ENCODE peak calls at places on chromosomes 12 and 14, in nine cellular contexts. One of them, this sample, is unnamed.

GRCh38 chr12:57216931-57217871 is 607 bp downstream of the NXPH4 start:
- DNase-seq in T47D: no peak
- DNase-seq in cardiac fibroblast: peak; percentile 40
- DNase-seq in hippocampal formation: no peak
- DNase-seq in T-helper 17 cell: no peak
- DNase-seq in activated CD4-positive, alpha-beta T cell treated with anti-CD3 and anti-CD28 coated beads for 4 hours: no peak
- DNase-seq in stimulated activated CD4-positive, alpha-beta T cell treated with anti-CD3 and anti-CD28 coated beads, Interleukin-4, amount 100 ng/mL, for 48 hours: no peak
- DNase-seq in astrocyte of the hippocampus: no peak
- DNase-seq in astrocyte of the spinal cord: no peak
- DNase-seq in this sample: peak; percentile 59

GRCh38 chr14:105554022-105554421 is 27.6 kb downstream of the TMEM121 start:
- DNase-seq in astrocyte of the hippocampus: no peak
- DNase-seq in hippocampal formation: no peak
- DNase-seq in astrocyte of the spinal cord: no peak
- DNase-seq in T47D: no peak
- DNase-seq in activated CD4-positive, alpha-beta T cell treated with anti-CD3 and anti-CD28 coated beads for 4 hours: no peak
- DNase-seq in T-helper 17 cell: no peak
- DNase-seq in cardiac fibroblast: no peak
- DNase-seq in stimulated activated CD4-positive, alpha-beta T cell treated with anti-CD3 and anti-CD28 coated beads, Interleukin-4, amount 100 ng/mL, for 48 hours: no peak
- DNase-seq in this sample: no peak

GRCh38 chr12:46921754-46922113 is 95.9 kb upstream of the SLC38A4 start:
- DNase-seq in T47D: no peak
- DNase-seq in stimulated activated CD4-positive, alpha-beta T cell treated with anti-CD3 and anti-CD28 coated beads, Interleukin-4, amount 100 ng/mL, for 48 hours: no peak
- DNase-seq in hippocampal formation: no peak
- DNase-seq in cardiac fibroblast: peak; percentile 75
- DNase-seq in T-helper 17 cell: no peak
- DNase-seq in astrocyte of the spinal cord: no peak
- DNase-seq in astrocyte of the hippocampus: no peak
- DNase-seq in activated CD4-positive, alpha-beta T cell treated with anti-CD3 and anti-CD28 coated beads for 4 hours: no peak
- DNase-seq in this sample: no peak

GRCh38 chr12:32773686-32774085 is 18.0 kb upstream of the YARS2 start:
- DNase-seq in astrocyte of the spinal cord: no peak
- DNase-seq in T47D: no peak
- DNase-seq in activated CD4-positive, alpha-beta T cell treated with anti-CD3 and anti-CD28 coated beads for 4 hours: no peak
- DNase-seq in hippocampal formation: no peak
- DNase-seq in T-helper 17 cell: no peak
- DNase-seq in stimulated activated CD4-positive, alpha-beta T cell treated with anti-CD3 and anti-CD28 coated beads, Interleukin-4, amount 100 ng/mL, for 48 hours: no peak
- DNase-seq in cardiac fibroblast: no peak
- DNase-seq in astrocyte of the hippocampus: no peak
- DNase-seq in this sample: no peak

GRCh38 chr12:4771172-4771959 is 51.2 kb downstream of the GALNT8 start:
- DNase-seq in stimulated activated CD4-positive, alpha-beta T cell treated with anti-CD3 and anti-CD28 coated beads, Interleukin-4, amount 100 ng/mL, for 48 hours: no peak
- DNase-seq in T-helper 17 cell: no peak
- DNase-seq in astrocyte of the spinal cord: no peak
- DNase-seq in cardiac fibroblast: no peak
- DNase-seq in astrocyte of the hippocampus: no peak
- DNase-seq in T47D: no peak
- DNase-seq in activated CD4-positive, alpha-beta T cell treated with anti-CD3 and anti-CD28 coated beads for 4 hours: no peak
- DNase-seq in hippocampal formation: no peak
- DNase-seq in this sample: no peak

GRCh38 chr12:8953773-8954402 is 4.4 kb upstream of the M6PR start:
- DNase-seq in activated CD4-positive, alpha-beta T cell treated with anti-CD3 and anti-CD28 coated beads for 4 hours: peak; percentile 49
- DNase-seq in cardiac fibroblast: no peak
- DNase-seq in stimulated activated CD4-positive, alpha-beta T cell treated with anti-CD3 and anti-CD28 coated beads, Interleukin-4, amount 100 ng/mL, for 48 hours: peak; percentile 41
- DNase-seq in astrocyte of the spinal cord: no peak
- DNase-seq in astrocyte of the hippocampus: no peak
- DNase-seq in T-helper 17 cell: peak; percentile 40
- DNase-seq in T47D: no peak
- DNase-seq in hippocampal formation: no peak
- DNase-seq in this sample: no peak

GRCh38 chr14:100660498-100661339 is 66.0 kb upstream of the DLK1 start:
- DNase-seq in cardiac fibroblast: no peak
- DNase-seq in astrocyte of the hippocampus: no peak
- DNase-seq in stimulated activated CD4-positive, alpha-beta T cell treated with anti-CD3 and anti-CD28 coated beads, Interleukin-4, amount 100 ng/mL, for 48 hours: no peak
- DNase-seq in astrocyte of the spinal cord: no peak
- DNase-seq in activated CD4-positive, alpha-beta T cell treated with anti-CD3 and anti-CD28 coated beads for 4 hours: no peak
- DNase-seq in T47D: no peak
- DNase-seq in hippocampal formation: no peak
- DNase-seq in T-helper 17 cell: no peak
- DNase-seq in this sample: no peak

GRCh38 chr12:481422-481821 is 21.7 kb downstream of the B4GALNT3 start:
- DNase-seq in activated CD4-positive, alpha-beta T cell treated with anti-CD3 and anti-CD28 coated beads for 4 hours: no peak
- DNase-seq in cardiac fibroblast: peak; percentile 61
- DNase-seq in astrocyte of the spinal cord: peak; percentile 75
- DNase-seq in T47D: no peak
- DNase-seq in T-helper 17 cell: no peak
- DNase-seq in stimulated activated CD4-positive, alpha-beta T cell treated with anti-CD3 and anti-CD28 coated beads, Interleukin-4, amount 100 ng/mL, for 48 hours: no peak
- DNase-seq in hippocampal formation: no peak
- DNase-seq in astrocyte of the hippocampus: peak; percentile 80
- DNase-seq in this sample: peak; percentile 68

GRCh38 chr12:89999699-90000505 is 291.3 kb upstream of the ATP2B1 start:
- DNase-seq in astrocyte of the hippocampus: peak; percentile 25
- DNase-seq in astrocyte of the spinal cord: peak; percentile 30
- DNase-seq in T-helper 17 cell: no peak
- DNase-seq in activated CD4-positive, alpha-beta T cell treated with anti-CD3 and anti-CD28 coated beads for 4 hours: no peak
- DNase-seq in stimulated activated CD4-positive, alpha-beta T cell treated with anti-CD3 and anti-CD28 coated beads, Interleukin-4, amount 100 ng/mL, for 48 hours: no peak
- DNase-seq in cardiac fibroblast: no peak
- DNase-seq in T47D: no peak
- DNase-seq in hippocampal formation: no peak
- DNase-seq in this sample: peak; percentile 59

GRCh38 chr12:2752676-2753371 is 41.9 kb upstream of the FKBP4 start:
- DNase-seq in activated CD4-positive, alpha-beta T cell treated with anti-CD3 and anti-CD28 coated beads for 4 hours: peak; percentile 66
- DNase-seq in stimulated activated CD4-positive, alpha-beta T cell treated with anti-CD3 and anti-CD28 coated beads, Interleukin-4, amount 100 ng/mL, for 48 hours: peak; percentile 69
- DNase-seq in astrocyte of the spinal cord: peak; percentile 68
- DNase-seq in cardiac fibroblast: peak; percentile 76
- DNase-seq in T-helper 17 cell: peak; percentile 62
- DNase-seq in hippocampal formation: peak; percentile 63
- DNase-seq in astrocyte of the hippocampus: peak; percentile 92
- DNase-seq in T47D: peak; percentile 84
- DNase-seq in this sample: peak; percentile 70

GRCh38 chr12:5259523-5259922 is 172.4 kb upstream of the NTF3 start:
- DNase-seq in T-helper 17 cell: no peak
- DNase-seq in stimulated activated CD4-positive, alpha-beta T cell treated with anti-CD3 and anti-CD28 coated beads, Interleukin-4, amount 100 ng/mL, for 48 hours: no peak
- DNase-seq in cardiac fibroblast: no peak
- DNase-seq in activated CD4-positive, alpha-beta T cell treated with anti-CD3 and anti-CD28 coated beads for 4 hours: no peak
- DNase-seq in astrocyte of the hippocampus: peak; percentile 78
- DNase-seq in T47D: no peak
- DNase-seq in hippocampal formation: no peak
- DNase-seq in astrocyte of the spinal cord: peak; percentile 33
- DNase-seq in this sample: peak; percentile 95

GRCh38 chr12:101772019-101772774 is 32.9 kb upstream of the SYCP3 start:
- DNase-seq in T47D: no peak
- DNase-seq in hippocampal formation: no peak
- DNase-seq in T-helper 17 cell: no peak
- DNase-seq in astrocyte of the spinal cord: no peak
- DNase-seq in activated CD4-positive, alpha-beta T cell treated with anti-CD3 and anti-CD28 coated beads for 4 hours: no peak
- DNase-seq in cardiac fibroblast: no peak
- DNase-seq in astrocyte of the hippocampus: no peak
- DNase-seq in stimulated activated CD4-positive, alpha-beta T cell treated with anti-CD3 and anti-CD28 coated beads, Interleukin-4, amount 100 ng/mL, for 48 hours: no peak
- DNase-seq in this sample: no peak

GRCh38 chr14:95536036-95536577 is 1.3 kb downstream of the GLRX5 start:
- DNase-seq in astrocyte of the hippocampus: no peak
- DNase-seq in stimulated activated CD4-positive, alpha-beta T cell treated with anti-CD3 and anti-CD28 coated beads, Interleukin-4, amount 100 ng/mL, for 48 hours: no peak
- DNase-seq in activated CD4-positive, alpha-beta T cell treated with anti-CD3 and anti-CD28 coated beads for 4 hours: no peak
- DNase-seq in cardiac fibroblast: no peak
- DNase-seq in astrocyte of the spinal cord: no peak
- DNase-seq in hippocampal formation: no peak
- DNase-seq in T47D: no peak
- DNase-seq in T-helper 17 cell: no peak
- DNase-seq in this sample: peak; percentile 15

GRCh38 chr12:113642216-113642615 is 170.5 kb upstream of the LHX5 start:
- DNase-seq in astrocyte of the hippocampus: no peak
- DNase-seq in activated CD4-positive, alpha-beta T cell treated with anti-CD3 and anti-CD28 coated beads for 4 hours: no peak
- DNase-seq in hippocampal formation: no peak
- DNase-seq in stimulated activated CD4-positive, alpha-beta T cell treated with anti-CD3 and anti-CD28 coated beads, Interleukin-4, amount 100 ng/mL, for 48 hours: no peak
- DNase-seq in T47D: no peak
- DNase-seq in astrocyte of the spinal cord: no peak
- DNase-seq in T-helper 17 cell: no peak
- DNase-seq in cardiac fibroblast: no peak
- DNase-seq in this sample: no peak

GRCh38 chr12:68804654-68805591 is 3.1 kb upstream of the MDM2 start:
- DNase-seq in activated CD4-positive, alpha-beta T cell treated with anti-CD3 and anti-CD28 coated beads for 4 hours: no peak
- DNase-seq in hippocampal formation: no peak
- DNase-seq in cardiac fibroblast: no peak
- DNase-seq in T-helper 17 cell: no peak
- DNase-seq in astrocyte of the spinal cord: no peak
- DNase-seq in T47D: peak; percentile 89
- DNase-seq in astrocyte of the hippocampus: no peak
- DNase-seq in stimulated activated CD4-positive, alpha-beta T cell treated with anti-CD3 and anti-CD28 coated beads, Interleukin-4, amount 100 ng/mL, for 48 hours: no peak
- DNase-seq in this sample: no peak

This sample was measured in Daoy.